ENCODE peak calls at places on chromosomes 6 and 20, in seven cellular contexts. Q is H9, N is HTR-8/SVneo, S is left lung, P is EL, K is left cardiac atrium, E is upper lobe of right lung. C is an unnamed sample.

GRCh38 chr20:48326868-48327267 is 500.9 kb downstream of the PREX1 start:
- DNase-seq in Q (no peak), N (no peak), S (no peak), P (no peak), K (no peak), E (no peak), C (no peak)

GRCh38 chr6:332671-333070 is 40.4 kb downstream of the DUSP22 start:
- DNase-seq in Q (no peak), N (no peak), S (no peak), P (no peak), K (no peak), E (peak; percentile 60), C (peak; percentile 71)

GRCh38 chr6:89818977-89819335 is 638 bp downstream of the MDN1 start:
- DNase-seq in Q (no peak), N (no peak), S (no peak), P (peak; percentile 42), K (no peak), E (no peak), C (peak; percentile 44)

GRCh38 chr20:56195946-56196345 is 52.6 kb upstream of the MC3R start:
- DNase-seq in Q (no peak), N (no peak), S (no peak), P (no peak), K (no peak), E (no peak), C (no peak)

GRCh38 chr20:37479925-37480691 is 40.9 kb upstream of the NNAT start:
- DNase-seq in Q (no peak), N (no peak), S (no peak), P (no peak), K (no peak), E (no peak), C (no peak)

GRCh38 chr20:48467622-48468021 is 360.2 kb downstream of the PREX1 start:
- DNase-seq in Q (peak; percentile 62), N (no peak), S (no peak), P (peak; percentile 6), K (no peak), E (peak; percentile 22), C (no peak)

GRCh38 chr20:46255440-46256104 is 52.7 kb downstream of the CDH22 start:
- DNase-seq in Q (no peak), N (peak; percentile 53), S (peak; percentile 87), P (peak; percentile 11), K (peak; percentile 80), E (peak; percentile 88), C (peak; percentile 7)

GRCh38 chr20:31685853-31686641 is 36.6 kb downstream of the BCL2L1 start:
- DNase-seq in Q (no peak), N (no peak), S (no peak), P (no peak), K (no peak), E (no peak), C (no peak)

GRCh38 chr6:69624944-69625343 is 171.9 kb downstream of the LMBRD1 start:
- DNase-seq in Q (no peak), N (no peak), S (no peak), P (no peak), K (no peak), E (no peak), C (no peak)

GRCh38 chr6:145829102-145829501 is 14.5 kb upstream of the FBXO30 start:
- DNase-seq in Q (peak; percentile 36), N (no peak), S (peak; percentile 61), P (no peak), K (no peak), E (no peak), C (no peak)

GRCh38 chr20:50304883-50305635 is 114.4 kb downstream of the CEBPB start:
- DNase-seq in Q (peak; percentile 29), N (no peak), S (peak; percentile 79), P (peak; percentile 97), K (peak; percentile 92), E (peak; percentile 81), C (peak; percentile 70)

GRCh38 chr20:31962741-31963140 is 5.2 kb upstream of the XKR7 start:
- DNase-seq in Q (no peak), N (no peak), S (no peak), P (no peak), K (no peak), E (no peak), C (no peak)

GRCh38 chr20:43827940-43828562 is 86.6 kb upstream of the TOX2 start:
- DNase-seq in Q (no peak), N (no peak), S (no peak), P (no peak), K (no peak), E (no peak), C (no peak)

GRCh38 chr6:14537061-14537460 is 419.5 kb downstream of the CD83 start:
- DNase-seq in Q (no peak), N (no peak), S (no peak), P (no peak), K (no peak), E (no peak), C (no peak)

GRCh38 chr6:46926481-46926880 is 4.7 kb upstream of the ADGRF5 start:
- DNase-seq in Q (no peak), N (peak; percentile 34), S (no peak), P (peak; percentile 84), K (no peak), E (no peak), C (no peak)

GRCh38 chr6:63813531-63813930 is 177.9 kb downstream of the PHF3 start:
- DNase-seq in Q (no peak), N (no peak), S (no peak), P (no peak), K (no peak), E (no peak), C (no peak)

GRCh38 chr6:46216879-46217278 is 46.1 kb upstream of the ENPP5 start:
- DNase-seq in Q (no peak), N (no peak), S (no peak), P (no peak), K (no peak), E (no peak), C (no peak)

GRCh38 chr6:110385458-110385863 is 27.3 kb upstream of the METTL24 start:
- DNase-seq in Q (no peak), N (no peak), S (no peak), P (no peak), K (no peak), E (no peak), C (no peak)

GRCh38 chr6:24996145-24996836 is 60.5 kb upstream of the RIPOR2 start:
- DNase-seq in Q (no peak), N (no peak), S (no peak), P (no peak), K (no peak), E (no peak), C (no peak)

GRCh38 chr20:7980332-7981046 is 39.1 kb downstream of the TMX4 start:
- DNase-seq in Q (peak; percentile 34), N (peak; percentile 27), S (no peak), P (peak; percentile 39), K (no peak), E (no peak), C (peak; percentile 45)

GRCh38 chr6:127606131-127606562 is 29.2 kb downstream of the C6orf58 start:
- DNase-seq in Q (peak; percentile 56), N (peak; percentile 67), S (no peak), P (peak; percentile 55), K (no peak), E (no peak), C (peak; percentile 59)

GRCh38 chr6:25578538-25578937 is 73.5 kb upstream of the SCGN start:
- DNase-seq in Q (no peak), N (no peak), S (no peak), P (no peak), K (no peak), E (no peak), C (no peak)

GRCh38 chr20:11992426-11992825 is 74.7 kb downstream of the BTBD3 start:
- DNase-seq in Q (no peak), N (no peak), S (no peak), P (no peak), K (no peak), E (no peak), C (no peak)

GRCh38 chr6:166627875-166628849 is 1.1 kb upstream of the RPS6KA2 start:
- DNase-seq in Q (peak; percentile 68), N (peak; percentile 22), S (peak; percentile 91), P (peak; percentile 55), K (peak; percentile 87), E (peak; percentile 85), C (peak; percentile 60)

GRCh38 chr6:147159536-147160374 is 44.5 kb upstream of the STXBP5 start:
- DNase-seq in Q (no peak), N (no peak), S (no peak), P (no peak), K (no peak), E (no peak), C (no peak)